ENCODE peak calls at places on chromosomes 13 and 19, in six cellular contexts. H is tibial nerve, U is fibroblast of lung, N is uterus, R is psoas muscle, D is endodermal cell. P is an unnamed sample.
A peak's percentile ranks its signal among the peaks of the same experiment; 100 is the strongest.

GRCh38 chr13:52851153-52851962 is 2.9 kb upstream of the PCDH8 start:
- DNase-seq in U (peak; percentile 7), D (peak; percentile 91), N (no peak), H (peak; percentile 23), R (no peak), P (no peak)

GRCh38 chr13:46321494-46322225 is 65.4 kb downstream of the RUBCNL start:
- DNase-seq in H (peak; percentile 61), D (peak; percentile 85), N (no peak), R (peak; percentile 62), U (peak; percentile 36), P (no peak)

GRCh38 chr13:113148407-113148806 is 10.0 kb upstream of the PROZ start:
- DNase-seq in R (no peak), H (no peak), U (no peak), N (no peak), D (no peak), P (peak; percentile 41)

GRCh38 chr13:44244288-44244687 is 129.3 kb upstream of the SERP2 start:
- DNase-seq in H (no peak), R (no peak), D (no peak), U (peak; percentile 91), N (no peak), P (no peak)

GRCh38 chr19:37227996-37228395 is 10.0 kb downstream of the ZNF383 start:
- DNase-seq in R (no peak), H (no peak), D (peak; percentile 86), N (no peak), U (no peak), P (no peak)

GRCh38 chr13:44373601-44374347 is at the start of gene SERP2:
- DNase-seq in N (peak; percentile 56), D (peak; percentile 91), H (no peak), U (peak; percentile 34), R (peak; percentile 62), P (no peak)

GRCh38 chr19:40365010-40365409 is 16.5 kb downstream of the PLD3 start:
- DNase-seq in H (no peak), N (no peak), R (no peak), U (no peak), D (no peak), P (no peak)

GRCh38 chr13:39317284-39317683 is 279.0 kb downstream of the NHLRC3 start:
- DNase-seq in H (peak; percentile 38), N (peak; percentile 66), R (peak; percentile 64), D (no peak), U (peak; percentile 61), P (no peak)

GRCh38 chr13:60001892-60002291 is 161.8 kb downstream of the DIAPH3 start:
- DNase-seq in N (no peak), R (no peak), H (no peak), D (no peak), U (no peak), P (no peak)

GRCh38 chr19:39129116-39129515 is 3.5 kb downstream of the PAK4 start:
- DNase-seq in N (no peak), H (no peak), R (no peak), U (no peak), D (peak; percentile 38), P (no peak)

GRCh38 chr19:9836021-9836420 is 903 bp downstream of the PIN1 start:
- DNase-seq in U (peak; percentile 22), R (no peak), D (no peak), H (no peak), N (no peak), P (no peak)

GRCh38 chr13:98632971-98633370 is 56.1 kb upstream of the STK24 start:
- DNase-seq in U (peak; percentile 11), N (no peak), H (no peak), D (no peak), R (no peak), P (no peak)

GRCh38 chr13:73991384-73991783 is 142.8 kb downstream of the KLF12 start:
- DNase-seq in H (no peak), U (no peak), R (no peak), D (no peak), N (no peak), P (no peak)

GRCh38 chr13:59318320-59318930 is 845.3 kb downstream of the DIAPH3 start:
- DNase-seq in D (peak; percentile 95), U (peak; percentile 39), R (peak; percentile 64), N (peak; percentile 39), H (peak; percentile 71), P (no peak)

GRCh38 chr13:87089391-87089790 is 581.8 kb upstream of the SLITRK5 start:
- DNase-seq in N (no peak), R (no peak), D (no peak), U (peak; percentile 82), H (no peak), P (no peak)

GRCh38 chr13:28583661-28584091 is 75.3 kb upstream of the POMP start:
- DNase-seq in D (peak; percentile 50), U (no peak), N (no peak), R (no peak), H (no peak), P (no peak)

GRCh38 chr19:13001502-13002388 is 6.5 kb downstream of the NFIX start:
- DNase-seq in R (peak; percentile 89), U (peak; percentile 78), D (no peak), N (peak; percentile 90), H (peak; percentile 78), P (peak; percentile 90)
- H3K27ac ChIP-seq in R (peak overlapping the region; percentile 99), U (peak overlapping the region; percentile 82), D (no peak overlapping the region), N (peak overlapping the region; percentile 99), H (peak overlapping the region; percentile 94), P (peak overlapping the region; percentile 95)

DNA sequence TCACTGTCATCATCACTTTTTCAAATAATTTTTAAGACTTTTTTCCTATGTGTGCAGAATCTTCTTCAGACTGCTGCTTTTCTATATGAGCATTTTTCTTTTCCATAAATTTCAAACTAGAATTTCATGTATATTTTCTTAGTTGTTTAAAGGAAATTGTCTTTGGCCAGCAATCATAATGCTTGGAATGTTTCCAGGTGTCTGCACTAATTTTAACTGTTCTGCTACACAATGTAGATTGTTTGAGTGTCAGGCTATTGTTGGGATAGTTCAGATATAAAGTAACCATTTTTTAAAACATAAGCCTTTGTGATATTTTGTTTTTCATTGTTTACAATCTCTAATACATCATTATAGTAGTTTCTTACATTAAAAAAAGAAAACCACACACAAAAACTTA is 1418.5 kb downstream of the EFNB2 start:
- DNase-seq in D (no peak), N (no peak), U (no peak), H (no peak), R (no peak), P (no peak)
- H3K4me3 ChIP-seq in D (no peak overlapping the region), N (no peak overlapping the region), U (no peak overlapping the region), H (no peak overlapping the region), R (no peak overlapping the region), P (no peak overlapping the region)

DNA sequence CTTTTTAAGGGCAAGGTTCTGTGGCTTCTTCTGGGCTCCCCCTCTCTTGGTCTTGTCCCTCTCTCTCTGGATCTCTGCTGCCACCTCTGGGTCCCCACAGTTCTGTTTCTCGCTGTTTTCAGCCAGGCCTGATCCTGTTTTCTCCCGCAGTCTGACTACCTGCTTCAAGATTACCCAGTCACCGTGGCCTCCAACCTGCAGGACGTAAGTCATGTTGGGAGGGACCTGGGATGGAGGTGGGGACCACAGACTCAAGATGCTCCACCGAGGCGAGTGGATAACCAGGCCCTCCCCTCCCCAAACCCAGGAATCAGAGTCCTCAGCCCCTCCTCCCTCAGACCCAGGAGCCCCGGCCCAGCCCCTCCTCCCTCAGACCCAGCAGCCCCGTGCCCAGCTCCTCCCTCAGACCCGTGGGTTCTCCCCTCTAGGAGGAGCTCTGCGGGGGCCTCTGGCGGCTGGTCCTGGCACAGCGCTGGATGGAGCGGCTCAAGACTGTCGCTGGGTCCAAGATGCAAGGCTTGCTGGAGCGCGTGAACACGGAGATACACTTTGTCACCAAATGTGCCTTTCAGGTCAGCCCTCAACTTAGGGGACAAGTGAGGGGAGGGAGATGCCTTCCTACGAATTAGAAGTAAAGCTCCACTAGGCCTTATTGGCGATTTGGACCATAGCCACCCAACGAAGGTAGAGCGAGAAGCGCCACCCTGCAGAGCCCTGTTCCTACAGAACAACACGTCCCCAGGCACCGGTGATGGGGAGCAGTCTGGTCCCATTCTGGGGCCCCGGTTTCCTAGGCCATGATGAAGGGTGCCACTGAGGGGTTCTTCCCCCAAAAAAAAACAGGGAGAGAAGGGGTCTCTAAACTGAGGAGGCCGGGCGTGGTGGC is 2.2 kb downstream of the FLT3LG start:
- DNase-seq in D (peak; percentile 97), U (no peak), H (no peak), N (no peak), R (peak; percentile 73), P (no peak)
- TF ChIP-seq CTCF in D (peak; percentile 83), U (peak; percentile 42), H (peak; percentile 44), N (peak; percentile 14), R (peak; percentile 8), P (peak; percentile 25)

GRCh38 chr19:45881082-45881908 is 4.6 kb downstream of the IRF2BP1 start:
- DNase-seq in D (peak; percentile 56), R (no peak), U (no peak), H (no peak), N (no peak), P (no peak)
- H3K27ac ChIP-seq in D (no peak overlapping the region), R (no peak overlapping the region), U (no peak overlapping the region), H (no peak overlapping the region), N (no peak overlapping the region), P (no peak overlapping the region)

DNA sequence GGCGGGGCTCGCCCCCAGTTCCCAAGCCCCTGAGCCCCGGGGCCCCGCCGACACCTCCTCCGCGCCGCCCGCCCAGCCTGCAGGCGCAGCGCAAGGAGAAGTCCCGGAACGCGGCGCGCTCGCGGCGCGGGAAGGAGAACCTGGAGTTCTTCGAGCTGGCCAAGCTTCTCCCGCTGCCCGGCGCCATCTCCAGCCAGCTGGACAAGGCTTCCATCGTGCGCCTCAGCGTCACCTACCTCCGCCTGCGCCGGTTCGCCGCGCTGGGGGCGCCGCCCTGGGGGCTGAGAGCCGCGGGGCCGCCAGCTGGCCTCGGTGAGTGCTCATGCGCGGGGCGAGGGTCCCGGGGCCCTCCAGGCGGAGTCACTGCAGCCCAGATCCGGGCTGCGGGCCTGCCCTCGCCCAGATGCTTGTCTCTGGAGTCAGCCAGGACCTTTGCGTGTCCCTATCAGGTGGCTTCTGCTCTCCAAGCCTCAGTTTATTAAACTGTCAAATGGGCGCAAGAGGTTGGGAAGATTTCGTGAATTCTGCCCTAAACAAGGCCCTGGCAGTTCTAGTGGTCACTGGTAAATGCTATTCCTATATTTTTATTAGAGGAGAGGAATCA is 2.0 kb downstream of the NPAS1 start:
- DNase-seq in D (peak; percentile 85), N (no peak), U (peak; percentile 20), H (no peak), R (no peak), P (no peak)
- H3K4me3 ChIP-seq in D (no peak overlapping the region), N (no peak overlapping the region), U (no peak overlapping the region), H (no peak overlapping the region), R (peak overlapping the region; percentile 56), P (peak overlapping the region; percentile 66)

GRCh38 chr19:21694171-21694906 is 73.0 kb downstream of the ZNF100 start:
- DNase-seq in R (no peak), U (no peak), N (peak; percentile 53), D (no peak), H (no peak), P (no peak)
- TF ChIP-seq CTCF in R (no peak), U (no peak), N (no peak), D (no peak), H (no peak), P (no peak)

GRCh38 chr19:20999731-21000352 is 20.6 kb upstream of the ZNF430 start:
- DNase-seq in H (peak; percentile 64), U (peak; percentile 88), R (peak; percentile 86), N (peak; percentile 81), D (peak; percentile 97), P (peak; percentile 82)
- H3K27ac ChIP-seq in H (no peak overlapping the region), U (no peak overlapping the region), R (no peak overlapping the region), N (no peak overlapping the region), D (peak overlapping the region; percentile 40), P (no peak overlapping the region)

GRCh38 chr19:33196446-33197193 is 2.5 kb downstream of the LRP3 start:
- DNase-seq in U (no peak), R (no peak), N (no peak), D (no peak), H (no peak), P (no peak)
- H3K4me3 ChIP-seq in U (no peak overlapping the region), R (no peak overlapping the region), N (no peak overlapping the region), D (no peak overlapping the region), H (no peak overlapping the region), P (no peak overlapping the region)

P was measured in coronary artery.